ENCODE peak calls at places on chromosomes 12 and 14, in six cellular contexts. S is EL; Z is stimulated activated CD8-positive, alpha-beta memory T cell treated with anti-CD3 and anti-CD28 coated beads, Interleukin-12 subunit alpha, Interleukin-12 subunit beta, amount 100 ng/mL, for 4 hours; W is ELF-1; C is astrocyte of the cerebellum; G is SK-MEL-5. T is an unnamed sample.

GRCh38 chr12:50296554-50296953 is 13.2 kb upstream of the LIMA1 start:
- DNase-seq in C (no peak), G (no peak), Z (no peak), W (no peak), S (no peak), T (no peak)

GRCh38 chr14:39145266-39145966 is 24.7 kb downstream of the TRAPPC6B start:
- DNase-seq in W (no peak), G (no peak), Z (no peak), S (no peak), C (no peak), T (no peak)

GRCh38 chr14:35158951-35159653 is 36.8 kb downstream of the PRORP start:
- DNase-seq in W (peak; percentile 58), C (no peak), S (no peak), Z (no peak), G (no peak), T (no peak)

GRCh38 chr14:101791919-101792572 is 30.5 kb downstream of the PPP2R5C start:
- DNase-seq in C (peak; percentile 31), Z (no peak), W (no peak), G (peak; percentile 52), S (peak; percentile 44), T (no peak)

GRCh38 chr14:31435276-31435675 is 14.9 kb upstream of the HEATR5A start:
- DNase-seq in S (peak; percentile 48), Z (no peak), C (peak; percentile 42), G (no peak), W (no peak), T (no peak)

GRCh38 chr12:53938276-53939140 is at the start of gene HOXC13:
- DNase-seq in Z (peak; percentile 10), S (peak; percentile 90), G (peak; percentile 99), C (no peak), W (peak; percentile 84), T (peak; percentile 99)

GRCh38 chr12:106228320-106228710 is 19.5 kb downstream of the CKAP4 start:
- DNase-seq in Z (no peak), C (no peak), G (no peak), W (no peak), S (no peak), T (no peak)

GRCh38 chr12:124769166-124769530 is 94.5 kb downstream of the SCARB1 start:
- DNase-seq in G (no peak), Z (no peak), C (no peak), W (no peak), S (peak; percentile 30), T (no peak)

GRCh38 chr14:75299064-75299463 is 20.4 kb downstream of the FOS start:
- DNase-seq in Z (no peak), S (no peak), W (no peak), G (no peak), C (no peak), T (no peak)

GRCh38 chr14:93011650-93012317 is 88.8 kb downstream of the CHGA start:
- DNase-seq in S (no peak), W (no peak), G (no peak), Z (no peak), C (no peak), T (no peak)

GRCh38 chr14:56119221-56119967 is 1.2 kb downstream of the PELI2 start:
- DNase-seq in Z (no peak), C (no peak), G (no peak), S (peak; percentile 37), W (peak; percentile 69), T (peak; percentile 50)

GRCh38 chr12:19652391-19652790 is 213.1 kb downstream of the AEBP2 start:
- DNase-seq in W (no peak), G (no peak), Z (no peak), C (no peak), S (no peak), T (no peak)

GRCh38 chr14:104889374-104889755 is 24.3 kb downstream of the CEP170B start:
- DNase-seq in Z (no peak), G (no peak), S (no peak), C (no peak), W (no peak), T (no peak)

GRCh38 chr12:93563807-93564538 is 8.5 kb upstream of the SOCS2 start:
- DNase-seq in G (peak; percentile 48), W (no peak), S (peak; percentile 19), Z (no peak), C (no peak), T (no peak)

GRCh38 chr12:117453961-117454360 is 92.5 kb upstream of the NOS1 start:
- DNase-seq in Z (no peak), S (no peak), C (no peak), W (no peak), G (no peak), T (no peak)